ENCODE peak calls at places on chromosomes 13 and 19, in seven cellular contexts. L is SK-N-SH; Z is neural crest cell; U is breast epithelium; N is CD8-positive, alpha-beta T cell; H is fibroblast of the aortic adventitia; K is GM10248. F is an unnamed sample.

GRCh38 chr19:3060852-3061182 is 1.5 kb downstream of the TLE5 start:
- DNase-seq in L (no peak), Z (no peak), U (no peak), N (no peak), H (no peak), K (no peak), F (no peak)

GRCh38 chr13:112721198-112722104 is 31.6 kb downstream of the ATP11A start:
- DNase-seq in L (no peak), Z (no peak), U (no peak), N (no peak), H (no peak), K (no peak), F (no peak)

GRCh38 chr19:48866692-48867091 is 1.7 kb downstream of the PLEKHA4 start:
- DNase-seq in L (no peak), Z (no peak), U (no peak), N (no peak), H (peak), K (no peak), F (no peak)

GRCh38 chr19:3491396-3492119 is 8.3 kb upstream of the SMIM44 start:
- DNase-seq in L (peak), Z (no peak), U (no peak), N (no peak), H (no peak), K (no peak), F (no peak)

GRCh38 chr13:95677564-95678386 is 836 bp downstream of the DNAJC3 start:
- DNase-seq in L (no peak), Z (no peak), U (no peak), N (no peak), H (peak), K (no peak), F (no peak)

GRCh38 chr13:53778937-53779336 is 750.3 kb downstream of the OLFM4 start:
- DNase-seq in L (no peak), Z (no peak), U (no peak), N (no peak), H (no peak), K (no peak), F (no peak)

GRCh38 chr19:17052439-17052838 is 22.8 kb downstream of the HAUS8 start:
- DNase-seq in L (peak), Z (peak), U (no peak), N (peak), H (peak), K (no peak), F (no peak)

GRCh38 chr13:20119960-20120359 is 40.9 kb downstream of the GJA3 start:
- DNase-seq in L (no peak), Z (no peak), U (no peak), N (no peak), H (no peak), K (no peak), F (no peak)

GRCh38 chr13:18946738-18947137 is 234.9 kb downstream of the TUBA3C start:
- DNase-seq in L (no peak), Z (no peak), U (no peak), N (no peak), H (no peak), K (no peak), F (peak)

GRCh38 chr19:46718157-46718933 is 1.4 kb upstream of the PRKD2 start:
- DNase-seq in L (no peak), Z (no peak), U (no peak), N (peak), H (no peak), K (peak), F (peak)

DNA sequence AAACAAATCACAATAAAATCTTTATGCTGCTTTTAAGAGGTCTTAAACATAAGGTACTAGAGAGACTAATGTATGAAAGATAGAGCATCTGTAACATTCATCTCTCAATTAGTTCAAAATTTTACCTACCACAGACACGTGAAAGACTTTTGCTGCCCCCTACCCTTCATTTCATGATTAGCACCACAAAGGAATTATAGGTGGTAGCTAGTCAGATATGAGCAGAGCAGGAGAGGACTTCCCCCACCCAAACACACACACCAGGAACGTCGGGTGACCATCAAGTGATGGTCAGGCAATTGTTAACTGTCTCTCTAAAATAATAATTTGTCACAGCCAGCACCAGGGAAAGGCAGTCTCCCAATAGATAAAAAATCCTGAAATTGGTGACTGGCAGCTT is 1531.7 kb upstream of the SPRY2 start:
- DNase-seq in L (peak), Z (peak), U (no peak), N (no peak), H (no peak), K (no peak), F (peak)
- TF ChIP-seq CTCF in L (no peak), Z (peak), U (no peak), N (no peak), H (no peak), K (peak), F (peak)

GRCh38 chr19:28710278-28710677 is 502.7 kb downstream of the UQCRFS1 start:
- DNase-seq in L (peak), Z (no peak), U (no peak), N (no peak), H (peak), K (no peak), F (no peak)
- TF ChIP-seq CTCF in L (peak), Z (peak), U (peak), N (peak), H (peak), K (peak), F (peak)

GRCh38 chr19:31254611-31255010 is 94.6 kb downstream of the TSHZ3 start:
- DNase-seq in L (no peak), Z (no peak), U (no peak), N (no peak), H (no peak), K (no peak), F (no peak)

GRCh38 chr19:31253816-31254551 is 95.3 kb downstream of the TSHZ3 start:
- DNase-seq in L (no peak), Z (no peak), U (no peak), N (no peak), H (peak), K (no peak), F (no peak)

GRCh38 chr19:31252476-31252875 is 96.8 kb downstream of the TSHZ3 start:
- DNase-seq in L (no peak), Z (no peak), U (no peak), N (no peak), H (no peak), K (no peak), F (no peak)

DNA sequence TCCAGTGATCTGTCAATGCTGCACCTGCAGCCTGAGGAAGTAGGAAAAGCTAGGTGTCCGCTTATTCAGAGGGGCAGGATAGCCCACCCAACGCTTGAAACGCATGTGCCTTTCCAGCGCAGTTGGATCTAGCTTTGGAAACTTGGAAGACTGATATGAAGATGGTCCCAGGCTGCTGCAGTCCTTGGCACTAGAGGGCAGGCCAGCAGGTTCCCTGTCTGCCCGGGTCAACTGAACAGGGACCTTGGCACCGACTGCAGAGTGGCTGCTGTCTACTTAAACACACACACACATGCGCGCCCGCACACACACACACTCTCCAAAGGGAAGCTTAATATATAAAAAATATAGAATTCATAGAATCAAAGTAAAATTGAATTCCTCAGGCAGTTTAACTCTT is 100.0 kb downstream of the TSHZ3 start:
- DNase-seq in L (no peak), Z (no peak), U (no peak), N (no peak), H (no peak), K (no peak), F (no peak)
- TF ChIP-seq CTCF in L (peak), Z (no peak), U (no peak), N (no peak), H (no peak), K (no peak), F (no peak)

GRCh38 chr19:4829001-4829712 is 2.4 kb downstream of the TICAM1 start:
- DNase-seq in L (no peak), Z (no peak), U (no peak), N (no peak), H (no peak), K (peak), F (peak)
- TF ChIP-seq CTCF in L (no peak), Z (no peak), U (no peak), N (no peak), H (no peak), K (peak), F (peak)

DNA sequence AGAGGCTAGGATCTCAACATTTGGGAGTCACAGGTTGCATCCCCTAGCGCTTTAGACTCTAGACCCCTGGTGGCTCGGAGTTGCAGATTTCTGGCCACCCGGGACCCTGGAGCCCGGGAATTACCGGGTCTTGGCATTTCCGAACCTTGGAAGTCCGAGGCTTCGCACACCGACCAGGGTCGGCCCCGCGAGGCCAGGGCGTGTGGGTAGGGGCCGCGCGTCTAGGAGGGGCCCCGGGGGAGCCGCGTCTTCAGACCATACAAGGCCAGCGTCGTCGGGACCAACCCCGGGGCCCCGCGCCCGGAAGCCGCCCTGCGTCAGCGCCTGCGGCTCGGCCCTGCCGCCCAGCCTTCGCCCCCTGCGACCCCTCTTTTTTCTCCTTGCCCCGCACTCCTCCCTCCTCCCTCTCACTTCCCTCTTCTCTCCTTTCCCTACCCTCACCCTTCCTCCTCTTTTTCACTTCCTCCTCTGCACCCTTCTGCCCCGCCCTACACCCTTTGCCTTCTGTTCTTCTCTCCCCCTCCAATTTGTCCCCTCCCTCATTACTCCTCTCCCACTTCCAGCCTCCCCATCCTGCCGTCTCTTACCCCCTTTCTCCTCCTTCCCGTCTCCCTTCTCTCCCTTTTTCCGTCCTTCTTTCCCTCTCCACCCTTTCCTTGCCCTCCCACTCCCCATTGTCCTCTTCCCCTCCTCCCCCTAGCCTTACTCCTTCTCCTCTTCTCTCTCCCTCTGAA is 2.4 kb upstream of the PLEKHG2 start:
- DNase-seq in L (peak), Z (no peak), U (no peak), N (peak), H (peak), K (peak), F (peak)
- TF ChIP-seq CTCF in L (no peak), Z (peak), U (peak), N (no peak), H (peak), K (no peak), F (no peak)

GRCh38 chr13:25872871-25873607 is 178.8 kb downstream of the SHISA2 start:
- DNase-seq in L (no peak), Z (no peak), U (no peak), N (no peak), H (no peak), K (no peak), F (no peak)
- TF ChIP-seq CTCF in L (no peak), Z (no peak), U (no peak), N (no peak), H (no peak), K (no peak), F (no peak)

GRCh38 chr13:74226791-74227475 is 92.7 kb upstream of the KLF12 start:
- DNase-seq in L (no peak), Z (no peak), U (no peak), N (no peak), H (peak), K (no peak), F (no peak)
- TF ChIP-seq CTCF in L (no peak), Z (no peak), U (no peak), N (no peak), H (no peak), K (no peak), F (no peak)

DNA sequence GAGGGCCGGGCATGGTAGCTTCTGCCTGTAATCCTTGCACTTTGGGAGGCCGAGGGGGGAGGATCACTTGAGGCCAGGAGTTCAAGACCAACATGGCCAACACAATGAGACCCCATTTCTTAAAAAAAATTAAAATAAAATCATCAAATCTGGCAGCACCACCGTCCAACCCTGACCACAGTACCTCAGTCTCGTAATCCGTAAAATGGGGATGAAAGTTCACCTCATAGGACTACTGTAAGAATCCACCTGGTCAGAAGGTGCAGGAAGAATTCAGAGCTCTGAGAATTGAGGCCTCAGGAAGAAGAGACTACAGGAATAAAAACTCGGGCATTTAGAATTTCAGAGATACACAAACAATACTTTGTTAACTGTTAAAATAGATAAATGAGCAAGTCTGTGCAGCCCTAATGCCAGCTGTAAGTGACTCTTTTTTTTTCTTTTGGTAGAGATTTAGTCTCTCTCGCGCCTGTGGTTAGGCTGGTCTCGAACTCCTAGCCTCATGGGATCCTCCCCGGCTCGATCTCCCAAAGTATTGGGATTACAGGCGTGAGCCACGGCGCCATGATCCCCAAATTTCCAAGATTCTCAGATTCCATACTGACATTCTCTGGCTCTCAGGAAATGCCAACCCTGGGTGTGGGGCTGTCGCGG is 2.9 kb downstream of the PPP1R13L start:
- DNase-seq in L (no peak), Z (no peak), U (no peak), N (no peak), H (no peak), K (no peak), F (no peak)
- TF ChIP-seq CTCF in L (no peak), Z (no peak), U (peak), N (no peak), H (no peak), K (no peak), F (no peak)

GRCh38 chr19:14080887-14081796 is 4.4 kb downstream of the C19orf67 start:
- DNase-seq in L (peak), Z (peak), U (peak), N (peak), H (peak), K (peak), F (peak)
- TF ChIP-seq CTCF in L (peak), Z (no peak), U (no peak), N (no peak), H (no peak), K (no peak), F (no peak)